ENCODE peak calls at places on chromosomes 5 and 9, in five cellular contexts. One of them, this sample, is unnamed.

GRCh38 chr9:136031741-136032638 is 63.1 kb downstream of the NACC2 start:
- DNase-seq in NCI-H1092: no peak
- DNase-seq in activated T-helper 1 cell treated with anti-CD3 and anti-CD28 coated beads, Interleukin-2, amount 50 U/mL, for 16 hours: no peak
- DNase-seq in stimulated activated CD4-positive, alpha-beta T cell treated with anti-CD3 and anti-CD28 coated beads, Interleukin-2, amount 100 ng/mL, for 48 hours: no peak
- DNase-seq in epithelial cell of esophagus: no peak
- DNase-seq in this sample: peak

GRCh38 chr9:92728831-92729734 is 35.5 kb downstream of the BICD2 start:
- DNase-seq in epithelial cell of esophagus: no peak
- DNase-seq in NCI-H1092: no peak
- DNase-seq in stimulated activated CD4-positive, alpha-beta T cell treated with anti-CD3 and anti-CD28 coated beads, Interleukin-2, amount 100 ng/mL, for 48 hours: no peak
- DNase-seq in activated T-helper 1 cell treated with anti-CD3 and anti-CD28 coated beads, Interleukin-2, amount 50 U/mL, for 16 hours: no peak
- DNase-seq in this sample: peak

GRCh38 chr9:14347408-14348224 is 33.7 kb upstream of the NFIB start:
- DNase-seq in epithelial cell of esophagus: peak
- DNase-seq in stimulated activated CD4-positive, alpha-beta T cell treated with anti-CD3 and anti-CD28 coated beads, Interleukin-2, amount 100 ng/mL, for 48 hours: no peak
- DNase-seq in activated T-helper 1 cell treated with anti-CD3 and anti-CD28 coated beads, Interleukin-2, amount 50 U/mL, for 16 hours: no peak
- DNase-seq in NCI-H1092: peak
- DNase-seq in this sample: peak

GRCh38 chr5:87069974-87070608 is 197.6 kb upstream of the RASA1 start:
- DNase-seq in NCI-H1092: no peak
- DNase-seq in activated T-helper 1 cell treated with anti-CD3 and anti-CD28 coated beads, Interleukin-2, amount 50 U/mL, for 16 hours: no peak
- DNase-seq in stimulated activated CD4-positive, alpha-beta T cell treated with anti-CD3 and anti-CD28 coated beads, Interleukin-2, amount 100 ng/mL, for 48 hours: no peak
- DNase-seq in epithelial cell of esophagus: peak
- DNase-seq in this sample: peak

GRCh38 chr5:154573011-154573410 is 95.0 kb upstream of the HAND1 start:
- DNase-seq in stimulated activated CD4-positive, alpha-beta T cell treated with anti-CD3 and anti-CD28 coated beads, Interleukin-2, amount 100 ng/mL, for 48 hours: no peak
- DNase-seq in activated T-helper 1 cell treated with anti-CD3 and anti-CD28 coated beads, Interleukin-2, amount 50 U/mL, for 16 hours: no peak
- DNase-seq in NCI-H1092: no peak
- DNase-seq in epithelial cell of esophagus: no peak
- DNase-seq in this sample: no peak

GRCh38 chr5:133912951-133913350 is 55.5 kb downstream of the C5orf15 start:
- DNase-seq in activated T-helper 1 cell treated with anti-CD3 and anti-CD28 coated beads, Interleukin-2, amount 50 U/mL, for 16 hours: no peak
- DNase-seq in NCI-H1092: no peak
- DNase-seq in stimulated activated CD4-positive, alpha-beta T cell treated with anti-CD3 and anti-CD28 coated beads, Interleukin-2, amount 100 ng/mL, for 48 hours: no peak
- DNase-seq in epithelial cell of esophagus: no peak
- DNase-seq in this sample: peak

GRCh38 chr5:178247481-178248456 is 15.2 kb upstream of the PHYKPL start:
- DNase-seq in stimulated activated CD4-positive, alpha-beta T cell treated with anti-CD3 and anti-CD28 coated beads, Interleukin-2, amount 100 ng/mL, for 48 hours: no peak
- DNase-seq in NCI-H1092: no peak
- DNase-seq in activated T-helper 1 cell treated with anti-CD3 and anti-CD28 coated beads, Interleukin-2, amount 50 U/mL, for 16 hours: no peak
- DNase-seq in epithelial cell of esophagus: no peak
- DNase-seq in this sample: peak

GRCh38 chr5:133703935-133704334 is 91.6 kb upstream of the FSTL4 start:
- DNase-seq in stimulated activated CD4-positive, alpha-beta T cell treated with anti-CD3 and anti-CD28 coated beads, Interleukin-2, amount 100 ng/mL, for 48 hours: no peak
- DNase-seq in activated T-helper 1 cell treated with anti-CD3 and anti-CD28 coated beads, Interleukin-2, amount 50 U/mL, for 16 hours: no peak
- DNase-seq in epithelial cell of esophagus: no peak
- DNase-seq in NCI-H1092: no peak
- DNase-seq in this sample: no peak

GRCh38 chr5:1186351-1187233 is 14.8 kb upstream of the SLC6A19 start:
- DNase-seq in activated T-helper 1 cell treated with anti-CD3 and anti-CD28 coated beads, Interleukin-2, amount 50 U/mL, for 16 hours: no peak
- DNase-seq in NCI-H1092: no peak
- DNase-seq in epithelial cell of esophagus: no peak
- DNase-seq in stimulated activated CD4-positive, alpha-beta T cell treated with anti-CD3 and anti-CD28 coated beads, Interleukin-2, amount 100 ng/mL, for 48 hours: no peak
- DNase-seq in this sample: no peak

GRCh38 chr9:128523199-128523925 is 18.8 kb downstream of the GLE1 start:
- DNase-seq in stimulated activated CD4-positive, alpha-beta T cell treated with anti-CD3 and anti-CD28 coated beads, Interleukin-2, amount 100 ng/mL, for 48 hours: no peak
- DNase-seq in activated T-helper 1 cell treated with anti-CD3 and anti-CD28 coated beads, Interleukin-2, amount 50 U/mL, for 16 hours: no peak
- DNase-seq in NCI-H1092: peak
- DNase-seq in epithelial cell of esophagus: no peak
- DNase-seq in this sample: peak

GRCh38 chr5:138533973-138534941 is 8.8 kb downstream of the ETF1 start:
- DNase-seq in NCI-H1092: no peak
- DNase-seq in epithelial cell of esophagus: no peak
- DNase-seq in stimulated activated CD4-positive, alpha-beta T cell treated with anti-CD3 and anti-CD28 coated beads, Interleukin-2, amount 100 ng/mL, for 48 hours: no peak
- DNase-seq in activated T-helper 1 cell treated with anti-CD3 and anti-CD28 coated beads, Interleukin-2, amount 50 U/mL, for 16 hours: no peak
- DNase-seq in this sample: no peak

GRCh38 chr5:95812100-95812472 is 10.4 kb downstream of the GLRX start:
- DNase-seq in stimulated activated CD4-positive, alpha-beta T cell treated with anti-CD3 and anti-CD28 coated beads, Interleukin-2, amount 100 ng/mL, for 48 hours: no peak
- DNase-seq in epithelial cell of esophagus: no peak
- DNase-seq in activated T-helper 1 cell treated with anti-CD3 and anti-CD28 coated beads, Interleukin-2, amount 50 U/mL, for 16 hours: no peak
- DNase-seq in NCI-H1092: no peak
- DNase-seq in this sample: no peak

GRCh38 chr9:16425572-16425971 is 444.9 kb downstream of the BNC2 start:
- DNase-seq in stimulated activated CD4-positive, alpha-beta T cell treated with anti-CD3 and anti-CD28 coated beads, Interleukin-2, amount 100 ng/mL, for 48 hours: no peak
- DNase-seq in activated T-helper 1 cell treated with anti-CD3 and anti-CD28 coated beads, Interleukin-2, amount 50 U/mL, for 16 hours: no peak
- DNase-seq in NCI-H1092: no peak
- DNase-seq in epithelial cell of esophagus: peak
- DNase-seq in this sample: no peak

GRCh38 chr9:8809747-8810146 is 1010.2 kb upstream of the DMAC1 start:
- DNase-seq in stimulated activated CD4-positive, alpha-beta T cell treated with anti-CD3 and anti-CD28 coated beads, Interleukin-2, amount 100 ng/mL, for 48 hours: no peak
- DNase-seq in activated T-helper 1 cell treated with anti-CD3 and anti-CD28 coated beads, Interleukin-2, amount 50 U/mL, for 16 hours: no peak
- DNase-seq in epithelial cell of esophagus: no peak
- DNase-seq in NCI-H1092: no peak
- DNase-seq in this sample: no peak

GRCh38 chr5:14185336-14186131 is 42.4 kb downstream of the TRIO start:
- DNase-seq in stimulated activated CD4-positive, alpha-beta T cell treated with anti-CD3 and anti-CD28 coated beads, Interleukin-2, amount 100 ng/mL, for 48 hours: no peak
- DNase-seq in epithelial cell of esophagus: peak
- DNase-seq in NCI-H1092: peak
- DNase-seq in activated T-helper 1 cell treated with anti-CD3 and anti-CD28 coated beads, Interleukin-2, amount 50 U/mL, for 16 hours: no peak
- DNase-seq in this sample: peak

GRCh38 chr5:14557840-14558239 is 23.8 kb upstream of the OTULINL start:
- DNase-seq in NCI-H1092: no peak
- DNase-seq in activated T-helper 1 cell treated with anti-CD3 and anti-CD28 coated beads, Interleukin-2, amount 50 U/mL, for 16 hours: no peak
- DNase-seq in epithelial cell of esophagus: no peak
- DNase-seq in stimulated activated CD4-positive, alpha-beta T cell treated with anti-CD3 and anti-CD28 coated beads, Interleukin-2, amount 100 ng/mL, for 48 hours: no peak
- DNase-seq in this sample: no peak

GRCh38 chr9:112782218-112782617 is 31.7 kb downstream of the SNX30 start:
- DNase-seq in NCI-H1092: no peak
- DNase-seq in stimulated activated CD4-positive, alpha-beta T cell treated with anti-CD3 and anti-CD28 coated beads, Interleukin-2, amount 100 ng/mL, for 48 hours: no peak
- DNase-seq in activated T-helper 1 cell treated with anti-CD3 and anti-CD28 coated beads, Interleukin-2, amount 50 U/mL, for 16 hours: no peak
- DNase-seq in epithelial cell of esophagus: no peak
- DNase-seq in this sample: no peak

This sample was measured in osteoblast.